ENCODE peak calls at places on chromosome 10, in five cellular contexts. One of them, this sample, is unnamed.

GRCh38 chr10:5895804-5896203 is 5.8 kb downstream of the FBH1 start:
- DNase-seq in ovary: no peak
- DNase-seq in kidney: no peak
- DNase-seq in fibroblast of mammary gland: no peak
- DNase-seq in OCI-LY7: peak
- DNase-seq in this sample: peak

GRCh38 chr10:100748251-100749058 is 3.1 kb downstream of the PAX2 start:
- DNase-seq in ovary: no peak
- DNase-seq in kidney: no peak
- DNase-seq in fibroblast of mammary gland: no peak
- DNase-seq in OCI-LY7: no peak
- DNase-seq in this sample: peak

GRCh38 chr10:131657985-131658330 is 242.8 kb upstream of the PPP2R2D start:
- DNase-seq in ovary: no peak
- DNase-seq in kidney: peak
- DNase-seq in fibroblast of mammary gland: no peak
- DNase-seq in OCI-LY7: no peak
- DNase-seq in this sample: no peak

GRCh38 chr10:119652361-119652760 is 1.2 kb downstream of the BAG3 start:
- DNase-seq in ovary: no peak
- DNase-seq in kidney: no peak
- DNase-seq in fibroblast of mammary gland: peak
- DNase-seq in OCI-LY7: peak
- DNase-seq in this sample: peak

GRCh38 chr10:6382081-6382480 is 179.3 kb downstream of the PFKFB3 start:
- DNase-seq in ovary: no peak
- DNase-seq in kidney: no peak
- DNase-seq in fibroblast of mammary gland: peak
- DNase-seq in OCI-LY7: peak
- DNase-seq in this sample: peak

GRCh38 chr10:34988397-34989067 is 101.6 kb downstream of the CUL2 start:
- DNase-seq in ovary: no peak
- DNase-seq in kidney: no peak
- DNase-seq in fibroblast of mammary gland: no peak
- DNase-seq in OCI-LY7: no peak
- DNase-seq in this sample: no peak

GRCh38 chr10:12969951-12970350 is 31.6 kb downstream of the CCDC3 start:
- DNase-seq in ovary: no peak
- DNase-seq in kidney: no peak
- DNase-seq in fibroblast of mammary gland: no peak
- DNase-seq in OCI-LY7: no peak
- DNase-seq in this sample: no peak

GRCh38 chr10:11007661-11008060 is 10.0 kb upstream of the CELF2 start:
- DNase-seq in ovary: no peak
- DNase-seq in kidney: no peak
- DNase-seq in fibroblast of mammary gland: no peak
- DNase-seq in OCI-LY7: no peak
- DNase-seq in this sample: no peak

GRCh38 chr10:21888959-21889358 is 114.6 kb downstream of the DNAJC1 start:
- DNase-seq in ovary: no peak
- DNase-seq in kidney: no peak
- DNase-seq in fibroblast of mammary gland: no peak
- DNase-seq in OCI-LY7: peak
- DNase-seq in this sample: peak

GRCh38 chr10:9709849-9710248 is 1307.8 kb upstream of the CELF2 start:
- DNase-seq in ovary: no peak
- DNase-seq in kidney: no peak
- DNase-seq in fibroblast of mammary gland: no peak
- DNase-seq in OCI-LY7: no peak
- DNase-seq in this sample: no peak

GRCh38 chr10:114347191-114347739 is 57.0 kb downstream of the AFAP1L2 start:
- DNase-seq in ovary: no peak
- DNase-seq in kidney: no peak
- DNase-seq in fibroblast of mammary gland: no peak
- DNase-seq in OCI-LY7: no peak
- DNase-seq in this sample: no peak

DNA sequence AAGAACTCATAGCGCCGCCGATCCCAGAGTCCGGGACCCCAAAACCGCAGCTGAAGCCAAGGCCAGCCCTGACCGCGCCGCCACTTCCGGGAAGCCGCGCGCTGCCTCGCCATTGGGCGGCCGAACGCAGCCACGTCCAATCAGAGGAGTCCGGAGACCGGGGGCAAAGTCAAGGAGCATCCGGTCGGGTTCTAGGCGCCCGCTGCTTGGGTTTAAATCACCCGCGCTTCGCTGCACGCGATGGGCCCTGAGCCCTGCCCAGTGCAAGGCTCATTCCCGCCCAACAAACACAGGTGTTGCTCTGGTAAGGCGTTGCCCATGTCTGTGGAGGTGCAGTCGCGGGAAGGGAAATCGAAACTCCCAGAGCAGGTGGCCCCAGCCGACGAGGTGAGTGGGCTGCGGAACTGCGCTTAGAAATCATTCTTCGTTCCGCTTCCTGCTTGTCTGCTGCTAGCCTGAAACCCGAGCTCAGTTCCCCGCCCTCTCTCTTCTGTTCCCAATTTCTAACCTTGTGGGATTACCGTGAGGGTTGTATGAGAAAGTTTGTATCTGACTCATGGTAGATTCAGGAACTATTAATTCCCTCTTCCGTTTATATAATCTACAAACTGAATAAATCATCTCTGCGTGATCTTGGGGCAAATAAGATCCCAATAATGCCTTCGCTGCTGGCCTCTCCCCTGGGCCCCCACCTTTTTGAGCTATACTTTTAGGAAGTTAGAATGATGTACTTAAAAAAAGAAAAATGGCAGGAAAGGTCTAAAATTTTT is at the start of gene DCLRE1C:
- DNase-seq in ovary: peak
- DNase-seq in kidney: peak
- DNase-seq in fibroblast of mammary gland: peak
- DNase-seq in OCI-LY7: peak
- DNase-seq in this sample: peak
- TF ChIP-seq CTCF in ovary: no peak
- TF ChIP-seq CTCF in kidney: no peak
- TF ChIP-seq CTCF in fibroblast of mammary gland: no peak
- TF ChIP-seq CTCF in OCI-LY7: no peak
- TF ChIP-seq CTCF in this sample: no peak

DNA sequence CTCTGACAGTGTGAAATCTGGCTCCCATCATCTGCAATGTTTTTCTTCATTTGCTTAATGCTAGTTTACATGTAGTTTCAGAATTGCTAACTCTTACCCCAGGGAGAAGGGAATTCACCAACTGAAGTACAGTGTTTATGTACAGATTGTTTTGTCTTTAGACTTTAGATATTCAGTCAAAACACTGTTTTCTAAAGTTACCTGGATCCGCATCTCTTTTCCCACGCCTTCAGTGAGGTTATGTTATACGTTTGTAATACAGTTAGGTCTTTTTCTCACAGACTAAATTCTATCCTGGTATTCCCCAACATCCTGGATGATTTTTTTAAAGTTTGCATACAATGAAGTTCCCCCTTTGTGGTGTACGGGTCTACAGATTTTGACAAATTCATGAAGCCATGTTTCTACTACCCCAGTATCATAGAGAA is 3.2 kb upstream of the LYZL1 start:
- DNase-seq in ovary: no peak
- DNase-seq in kidney: no peak
- DNase-seq in fibroblast of mammary gland: no peak
- DNase-seq in OCI-LY7: no peak
- DNase-seq in this sample: peak
- TF ChIP-seq CTCF in ovary: no peak
- TF ChIP-seq CTCF in kidney: no peak
- TF ChIP-seq CTCF in fibroblast of mammary gland: no peak
- TF ChIP-seq CTCF in OCI-LY7: no peak
- TF ChIP-seq CTCF in this sample: no peak

GRCh38 chr10:44292390-44293002 is 92.4 kb downstream of the CXCL12 start:
- DNase-seq in ovary: no peak
- DNase-seq in kidney: no peak
- DNase-seq in fibroblast of mammary gland: no peak
- DNase-seq in OCI-LY7: no peak
- DNase-seq in this sample: no peak
- TF ChIP-seq CTCF in ovary: no peak
- TF ChIP-seq CTCF in kidney: no peak
- TF ChIP-seq CTCF in fibroblast of mammary gland: no peak
- TF ChIP-seq CTCF in OCI-LY7: no peak
- TF ChIP-seq CTCF in this sample: no peak

GRCh38 chr10:86632009-86632800 is 22.1 kb upstream of the OPN4 start:
- DNase-seq in ovary: no peak
- DNase-seq in kidney: no peak
- DNase-seq in fibroblast of mammary gland: peak
- DNase-seq in OCI-LY7: no peak
- DNase-seq in this sample: no peak
- TF ChIP-seq CTCF in ovary: no peak
- TF ChIP-seq CTCF in kidney: peak
- TF ChIP-seq CTCF in fibroblast of mammary gland: no peak
- TF ChIP-seq CTCF in OCI-LY7: no peak
- TF ChIP-seq CTCF in this sample: no peak

DNA sequence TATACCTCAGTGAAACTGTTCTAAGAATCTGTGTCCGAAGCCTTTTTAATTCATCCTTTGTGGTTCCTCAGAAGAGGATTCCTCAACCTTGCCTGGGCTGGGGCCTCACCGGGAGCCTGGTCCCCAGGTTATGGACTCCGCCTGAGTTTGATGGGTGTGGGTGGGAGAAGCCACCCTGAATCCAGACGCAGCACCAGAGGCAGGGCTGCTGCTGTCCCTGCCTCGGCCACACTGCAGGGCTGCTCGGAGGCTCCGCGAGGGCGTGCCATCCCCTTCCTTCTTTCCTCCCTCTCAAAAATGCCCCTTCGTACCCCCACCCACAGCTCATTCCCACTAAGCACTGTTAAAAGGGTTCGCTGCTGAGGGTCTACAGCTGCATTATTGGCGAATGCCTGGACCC is 146.3 kb downstream of the ADARB2 start:
- DNase-seq in ovary: no peak
- DNase-seq in kidney: peak
- DNase-seq in fibroblast of mammary gland: no peak
- DNase-seq in OCI-LY7: no peak
- DNase-seq in this sample: no peak
- TF ChIP-seq CTCF in ovary: no peak
- TF ChIP-seq CTCF in kidney: no peak
- TF ChIP-seq CTCF in fibroblast of mammary gland: no peak
- TF ChIP-seq CTCF in OCI-LY7: no peak
- TF ChIP-seq CTCF in this sample: no peak

DNA sequence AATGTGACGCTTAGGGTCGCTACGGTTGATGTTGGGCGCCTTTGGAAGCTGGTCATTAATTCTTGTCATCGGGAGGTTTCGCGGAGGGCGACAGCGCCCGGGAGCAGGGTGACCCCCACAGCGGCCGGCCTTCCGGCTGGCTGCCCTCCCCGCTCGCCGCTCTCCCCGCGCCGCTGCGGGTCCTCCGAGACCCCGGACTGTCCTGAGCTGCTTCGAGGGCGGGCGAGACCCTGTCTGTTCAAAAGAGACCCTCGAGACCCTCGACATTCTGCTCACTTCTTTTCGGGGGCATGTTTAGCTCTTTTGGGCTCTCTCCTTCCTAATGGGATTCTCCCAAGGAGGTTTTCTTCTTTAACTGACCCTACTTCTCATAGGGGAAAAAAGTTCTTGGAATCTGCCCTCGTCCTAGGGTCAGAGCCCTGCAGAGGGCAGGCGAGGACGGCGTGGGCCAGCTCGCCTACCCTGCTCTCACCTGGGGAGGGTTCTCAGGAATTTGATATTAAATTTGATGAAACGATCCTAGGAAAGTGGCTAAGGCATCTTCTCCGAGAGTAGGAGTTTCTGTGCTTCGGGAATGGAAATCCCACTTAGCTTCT is 257.0 kb downstream of the OTUD1 start:
- DNase-seq in ovary: no peak
- DNase-seq in kidney: no peak
- DNase-seq in fibroblast of mammary gland: no peak
- DNase-seq in OCI-LY7: no peak
- DNase-seq in this sample: no peak
- TF ChIP-seq CTCF in ovary: no peak
- TF ChIP-seq CTCF in kidney: no peak
- TF ChIP-seq CTCF in fibroblast of mammary gland: no peak
- TF ChIP-seq CTCF in OCI-LY7: no peak
- TF ChIP-seq CTCF in this sample: no peak

DNA sequence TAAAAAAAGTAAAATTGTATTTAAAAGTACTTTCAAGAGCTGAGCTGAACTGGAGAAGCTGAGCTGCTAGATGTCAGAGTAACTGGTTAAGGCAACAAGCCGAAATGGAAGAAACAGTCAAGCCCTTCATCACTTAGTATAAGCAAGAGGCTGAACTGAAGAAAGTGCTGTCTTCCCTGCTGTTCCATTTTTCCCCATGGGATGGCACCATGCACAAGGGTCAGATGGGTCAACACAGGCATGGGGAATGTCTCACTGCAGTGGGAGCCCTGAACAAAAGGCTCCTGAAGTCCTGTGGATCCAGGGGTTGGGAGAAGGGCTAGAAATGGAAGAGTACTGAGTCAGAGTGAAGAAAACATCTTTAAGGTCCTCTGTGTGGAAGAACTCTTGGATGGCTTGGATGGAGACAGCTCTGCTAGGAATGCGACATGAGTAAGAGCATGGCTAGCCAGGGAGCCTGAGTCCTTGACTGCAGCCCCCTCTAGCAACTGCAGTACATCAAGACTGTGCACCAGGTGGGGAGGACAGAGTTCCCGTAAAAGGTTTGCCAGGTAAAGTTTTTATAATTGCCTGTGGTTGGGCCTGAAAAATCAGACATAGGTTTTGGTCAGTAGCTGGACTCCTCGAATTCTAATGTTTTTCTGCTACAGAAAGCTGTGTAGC is 348.3 kb downstream of the GPR158 start:
- DNase-seq in ovary: no peak
- DNase-seq in kidney: no peak
- DNase-seq in fibroblast of mammary gland: no peak
- DNase-seq in OCI-LY7: no peak
- DNase-seq in this sample: no peak
- TF ChIP-seq CTCF in ovary: no peak
- TF ChIP-seq CTCF in kidney: peak
- TF ChIP-seq CTCF in fibroblast of mammary gland: no peak
- TF ChIP-seq CTCF in OCI-LY7: peak
- TF ChIP-seq CTCF in this sample: no peak

GRCh38 chr10:24476913-24477312 is 246.8 kb downstream of the ARHGAP21 start:
- DNase-seq in ovary: no peak
- DNase-seq in kidney: no peak
- DNase-seq in fibroblast of mammary gland: no peak
- DNase-seq in OCI-LY7: no peak
- DNase-seq in this sample: no peak
- TF ChIP-seq CTCF in ovary: no peak
- TF ChIP-seq CTCF in kidney: no peak
- TF ChIP-seq CTCF in fibroblast of mammary gland: no peak
- TF ChIP-seq CTCF in OCI-LY7: no peak
- TF ChIP-seq CTCF in this sample: no peak

GRCh38 chr10:97235353-97235752 is 49.6 kb upstream of the SLIT1 start:
- DNase-seq in ovary: no peak
- DNase-seq in kidney: no peak
- DNase-seq in fibroblast of mammary gland: no peak
- DNase-seq in OCI-LY7: no peak
- DNase-seq in this sample: no peak

GRCh38 chr10:97229322-97229721 is 43.6 kb upstream of the SLIT1 start:
- DNase-seq in ovary: no peak
- DNase-seq in kidney: no peak
- DNase-seq in fibroblast of mammary gland: peak
- DNase-seq in OCI-LY7: no peak
- DNase-seq in this sample: no peak

GRCh38 chr10:97238855-97239254 is 53.1 kb upstream of the SLIT1 start:
- DNase-seq in ovary: no peak
- DNase-seq in kidney: no peak
- DNase-seq in fibroblast of mammary gland: no peak
- DNase-seq in OCI-LY7: no peak
- DNase-seq in this sample: no peak

GRCh38 chr10:97230146-97230545 is 44.4 kb upstream of the SLIT1 start:
- DNase-seq in ovary: no peak
- DNase-seq in kidney: no peak
- DNase-seq in fibroblast of mammary gland: peak
- DNase-seq in OCI-LY7: no peak
- DNase-seq in this sample: no peak

GRCh38 chr10:97234403-97234802 is 48.6 kb upstream of the SLIT1 start:
- DNase-seq in ovary: no peak
- DNase-seq in kidney: no peak
- DNase-seq in fibroblast of mammary gland: peak
- DNase-seq in OCI-LY7: peak
- DNase-seq in this sample: peak
- TF ChIP-seq CTCF in ovary: peak
- TF ChIP-seq CTCF in kidney: peak
- TF ChIP-seq CTCF in fibroblast of mammary gland: peak
- TF ChIP-seq CTCF in OCI-LY7: peak
- TF ChIP-seq CTCF in this sample: peak

This sample was measured in GM13977.